ENCODE peak calls at places on chromosome 20, in six cellular contexts. One of them, this sample, is unnamed.

GRCh38 chr20:62751551-62752150 is 43.0 kb downstream of the NTSR1 start:
- DNase-seq in GM13976: no peak
- DNase-seq in HFFc6: no peak
- DNase-seq in prostate gland: no peak
- DNase-seq in endothelial cell of umbilical vein: no peak
- DNase-seq in CD4-positive, alpha-beta T cell: no peak
- DNase-seq in this sample: no peak

GRCh38 chr20:58081842-58082241 is 146.6 kb downstream of the ANKRD60 start:
- DNase-seq in GM13976: no peak
- DNase-seq in HFFc6: peak
- DNase-seq in endothelial cell of umbilical vein: peak
- DNase-seq in prostate gland: no peak
- DNase-seq in CD4-positive, alpha-beta T cell: no peak
- DNase-seq in this sample: no peak

GRCh38 chr20:21303872-21304586 is 898 bp downstream of the XRN2 start:
- DNase-seq in endothelial cell of umbilical vein: no peak
- DNase-seq in prostate gland: no peak
- DNase-seq in CD4-positive, alpha-beta T cell: no peak
- DNase-seq in GM13976: no peak
- DNase-seq in HFFc6: no peak
- DNase-seq in this sample: no peak

GRCh38 chr20:39607124-39607523 is 645.0 kb downstream of the DHX35 start:
- DNase-seq in endothelial cell of umbilical vein: no peak
- DNase-seq in HFFc6: no peak
- DNase-seq in prostate gland: no peak
- DNase-seq in GM13976: no peak
- DNase-seq in CD4-positive, alpha-beta T cell: no peak
- DNase-seq in this sample: no peak

GRCh38 chr20:31608256-31608980 is 3.3 kb downstream of the ID1 start:
- DNase-seq in endothelial cell of umbilical vein: peak
- DNase-seq in GM13976: no peak
- DNase-seq in CD4-positive, alpha-beta T cell: no peak
- DNase-seq in HFFc6: peak
- DNase-seq in prostate gland: peak
- DNase-seq in this sample: no peak

GRCh38 chr20:25297141-25297905 is 49.4 kb downstream of the PYGB start:
- DNase-seq in GM13976: peak
- DNase-seq in HFFc6: no peak
- DNase-seq in CD4-positive, alpha-beta T cell: no peak
- DNase-seq in endothelial cell of umbilical vein: no peak
- DNase-seq in prostate gland: no peak
- DNase-seq in this sample: no peak

GRCh38 chr20:57654998-57655811 is 35.0 kb upstream of the ZBP1 start:
- DNase-seq in HFFc6: no peak
- DNase-seq in endothelial cell of umbilical vein: no peak
- DNase-seq in CD4-positive, alpha-beta T cell: no peak
- DNase-seq in GM13976: peak
- DNase-seq in prostate gland: peak
- DNase-seq in this sample: peak

GRCh38 chr20:46312075-46312944 is 4.0 kb upstream of the CDH22 start:
- DNase-seq in HFFc6: no peak
- DNase-seq in CD4-positive, alpha-beta T cell: peak
- DNase-seq in GM13976: no peak
- DNase-seq in endothelial cell of umbilical vein: no peak
- DNase-seq in prostate gland: no peak
- DNase-seq in this sample: no peak

GRCh38 chr20:19995220-19995863 is 21.8 kb upstream of the NAA20 start:
- DNase-seq in CD4-positive, alpha-beta T cell: peak
- DNase-seq in endothelial cell of umbilical vein: peak
- DNase-seq in HFFc6: peak
- DNase-seq in prostate gland: peak
- DNase-seq in GM13976: peak
- DNase-seq in this sample: peak

GRCh38 chr20:61416546-61416945 is 164.5 kb downstream of the CDH4 start:
- DNase-seq in CD4-positive, alpha-beta T cell: no peak
- DNase-seq in GM13976: no peak
- DNase-seq in endothelial cell of umbilical vein: no peak
- DNase-seq in prostate gland: no peak
- DNase-seq in HFFc6: no peak
- DNase-seq in this sample: no peak
- TF ChIP-seq CTCF in CD4-positive, alpha-beta T cell: no peak
- TF ChIP-seq CTCF in GM13976: no peak
- TF ChIP-seq CTCF in endothelial cell of umbilical vein: no peak
- TF ChIP-seq CTCF in prostate gland: no peak
- TF ChIP-seq CTCF in HFFc6: no peak
- TF ChIP-seq CTCF in this sample: no peak

GRCh38 chr20:24102749-24103148 is 114.2 kb upstream of the GGTLC1 start:
- DNase-seq in CD4-positive, alpha-beta T cell: no peak
- DNase-seq in HFFc6: no peak
- DNase-seq in endothelial cell of umbilical vein: peak
- DNase-seq in GM13976: no peak
- DNase-seq in prostate gland: no peak
- DNase-seq in this sample: no peak

GRCh38 chr20:24100370-24101011 is 111.9 kb upstream of the GGTLC1 start:
- DNase-seq in CD4-positive, alpha-beta T cell: peak
- DNase-seq in GM13976: peak
- DNase-seq in prostate gland: no peak
- DNase-seq in HFFc6: peak
- DNase-seq in endothelial cell of umbilical vein: peak
- DNase-seq in this sample: peak

GRCh38 chr20:24098886-24099285 is 110.3 kb upstream of the GGTLC1 start:
- DNase-seq in HFFc6: peak
- DNase-seq in CD4-positive, alpha-beta T cell: no peak
- DNase-seq in prostate gland: no peak
- DNase-seq in endothelial cell of umbilical vein: peak
- DNase-seq in GM13976: no peak
- DNase-seq in this sample: no peak

GRCh38 chr20:24106155-24106800 is 117.7 kb upstream of the GGTLC1 start:
- DNase-seq in prostate gland: no peak
- DNase-seq in HFFc6: no peak
- DNase-seq in CD4-positive, alpha-beta T cell: no peak
- DNase-seq in GM13976: no peak
- DNase-seq in endothelial cell of umbilical vein: peak
- DNase-seq in this sample: no peak

GRCh38 chr20:24102290-24102689 is 113.7 kb upstream of the GGTLC1 start:
- DNase-seq in endothelial cell of umbilical vein: no peak
- DNase-seq in CD4-positive, alpha-beta T cell: no peak
- DNase-seq in GM13976: no peak
- DNase-seq in HFFc6: no peak
- DNase-seq in prostate gland: no peak
- DNase-seq in this sample: peak
- TF ChIP-seq CTCF in endothelial cell of umbilical vein: peak
- TF ChIP-seq CTCF in CD4-positive, alpha-beta T cell: no peak
- TF ChIP-seq CTCF in GM13976: peak
- TF ChIP-seq CTCF in HFFc6: peak
- TF ChIP-seq CTCF in prostate gland: no peak
- TF ChIP-seq CTCF in this sample: peak

DNA sequence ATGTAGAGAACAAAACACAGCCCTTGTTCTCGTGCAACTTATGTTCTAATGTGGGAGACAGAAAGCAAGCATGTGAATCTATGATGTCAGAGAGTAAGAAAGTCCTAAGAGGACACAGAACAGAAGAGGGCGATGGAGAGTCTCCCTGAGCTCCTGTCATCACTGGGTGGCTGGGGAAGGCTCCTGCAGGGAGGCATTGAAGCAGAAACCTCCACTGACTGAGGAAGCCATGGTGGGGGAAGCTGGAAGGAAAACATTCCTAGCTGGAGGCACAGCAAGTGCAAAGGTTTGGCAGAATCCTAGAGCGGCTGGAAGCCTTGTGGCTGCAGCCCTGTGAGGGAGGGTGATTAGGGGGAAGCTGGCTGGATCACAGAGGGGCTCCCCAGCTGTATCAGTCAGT is 248.0 kb downstream of the CDH26 start:
- DNase-seq in CD4-positive, alpha-beta T cell: no peak
- DNase-seq in GM13976: peak
- DNase-seq in HFFc6: peak
- DNase-seq in prostate gland: no peak
- DNase-seq in endothelial cell of umbilical vein: no peak
- DNase-seq in this sample: peak
- TF ChIP-seq CTCF in CD4-positive, alpha-beta T cell: no peak
- TF ChIP-seq CTCF in GM13976: no peak
- TF ChIP-seq CTCF in HFFc6: peak
- TF ChIP-seq CTCF in prostate gland: no peak
- TF ChIP-seq CTCF in endothelial cell of umbilical vein: no peak
- TF ChIP-seq CTCF in this sample: peak

DNA sequence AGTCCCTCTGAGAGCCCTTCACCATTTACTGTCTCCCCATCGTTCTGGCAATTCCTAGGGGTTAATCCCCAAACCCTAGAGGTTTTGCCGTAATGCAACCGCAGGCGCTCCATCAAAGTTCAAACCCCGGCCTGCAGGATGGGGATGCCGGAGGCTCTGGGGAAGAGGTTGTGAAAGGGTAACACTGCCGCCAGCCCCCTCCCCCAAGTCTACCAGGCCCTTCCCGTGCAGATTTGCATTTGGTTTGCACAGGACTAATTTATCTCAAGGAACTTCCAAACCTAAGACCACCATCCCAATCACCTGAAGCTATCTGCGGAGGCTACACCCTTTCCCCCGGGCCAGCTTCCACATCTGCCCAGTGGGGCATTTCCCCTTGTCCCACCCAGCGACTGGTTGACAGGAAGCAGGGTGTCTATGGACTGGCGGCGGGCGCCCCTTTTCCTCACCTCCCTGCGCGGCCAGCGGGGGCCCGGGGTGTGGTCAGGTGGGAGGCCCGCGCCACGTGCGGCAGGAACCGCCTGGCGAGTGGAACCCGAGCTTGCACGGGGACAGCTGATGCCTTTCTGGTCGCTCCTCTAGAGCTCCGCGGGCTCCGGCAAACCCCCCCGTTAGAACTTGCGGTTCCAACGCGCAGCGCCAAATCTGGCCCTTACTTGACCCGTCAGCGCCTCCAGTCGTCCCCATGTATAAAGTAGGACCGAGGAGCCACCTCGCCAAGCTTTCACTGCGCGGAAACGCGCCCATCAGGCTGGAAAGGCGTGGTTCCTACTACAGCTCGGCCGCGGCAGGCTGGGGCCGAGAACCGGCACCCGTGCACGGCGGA is 9.4 kb upstream of the SLC4A11 start:
- DNase-seq in HFFc6: no peak
- DNase-seq in prostate gland: no peak
- DNase-seq in endothelial cell of umbilical vein: peak
- DNase-seq in CD4-positive, alpha-beta T cell: peak
- DNase-seq in GM13976: peak
- DNase-seq in this sample: no peak
- TF ChIP-seq CTCF in HFFc6: no peak
- TF ChIP-seq CTCF in prostate gland: no peak
- TF ChIP-seq CTCF in endothelial cell of umbilical vein: no peak
- TF ChIP-seq CTCF in CD4-positive, alpha-beta T cell: no peak
- TF ChIP-seq CTCF in GM13976: no peak
- TF ChIP-seq CTCF in this sample: no peak

DNA sequence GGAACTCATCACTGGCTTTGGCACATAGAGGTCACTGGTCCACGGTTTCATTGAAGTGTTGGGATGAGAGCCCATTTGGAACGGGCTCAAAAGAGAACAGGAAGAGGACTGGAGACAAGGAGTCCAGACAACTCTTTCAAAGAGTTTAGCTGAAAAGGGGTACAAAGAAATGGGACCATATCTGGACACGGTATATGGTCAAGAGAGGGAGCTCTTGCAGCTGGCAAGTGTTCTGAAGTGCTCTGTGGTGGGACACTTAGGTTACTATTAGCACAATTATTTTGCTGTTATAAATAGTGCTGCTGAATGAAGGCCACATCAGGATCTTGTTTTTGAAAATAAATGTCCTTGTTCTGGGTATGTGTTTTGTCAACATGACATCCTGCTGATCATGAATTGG is 4.6 kb downstream of the SGK2 start:
- DNase-seq in endothelial cell of umbilical vein: no peak
- DNase-seq in CD4-positive, alpha-beta T cell: no peak
- DNase-seq in prostate gland: no peak
- DNase-seq in HFFc6: no peak
- DNase-seq in GM13976: no peak
- DNase-seq in this sample: peak
- TF ChIP-seq CTCF in endothelial cell of umbilical vein: peak
- TF ChIP-seq CTCF in CD4-positive, alpha-beta T cell: no peak
- TF ChIP-seq CTCF in prostate gland: no peak
- TF ChIP-seq CTCF in HFFc6: peak
- TF ChIP-seq CTCF in GM13976: no peak
- TF ChIP-seq CTCF in this sample: peak

GRCh38 chr20:23048283-23049200 is 930 bp downstream of the THBD start:
- DNase-seq in CD4-positive, alpha-beta T cell: no peak
- DNase-seq in HFFc6: no peak
- DNase-seq in endothelial cell of umbilical vein: peak
- DNase-seq in prostate gland: peak
- DNase-seq in GM13976: peak
- DNase-seq in this sample: no peak
- TF ChIP-seq CTCF in CD4-positive, alpha-beta T cell: no peak
- TF ChIP-seq CTCF in HFFc6: no peak
- TF ChIP-seq CTCF in endothelial cell of umbilical vein: peak
- TF ChIP-seq CTCF in prostate gland: no peak
- TF ChIP-seq CTCF in GM13976: no peak
- TF ChIP-seq CTCF in this sample: no peak

GRCh38 chr20:1588869-1589460 is 30.8 kb downstream of the SIRPB1 start:
- DNase-seq in HFFc6: no peak
- DNase-seq in prostate gland: no peak
- DNase-seq in endothelial cell of umbilical vein: no peak
- DNase-seq in CD4-positive, alpha-beta T cell: no peak
- DNase-seq in GM13976: no peak
- DNase-seq in this sample: no peak
- TF ChIP-seq CTCF in HFFc6: no peak
- TF ChIP-seq CTCF in prostate gland: no peak
- TF ChIP-seq CTCF in endothelial cell of umbilical vein: no peak
- TF ChIP-seq CTCF in CD4-positive, alpha-beta T cell: no peak
- TF ChIP-seq CTCF in GM13976: no peak
- TF ChIP-seq CTCF in this sample: peak

DNA sequence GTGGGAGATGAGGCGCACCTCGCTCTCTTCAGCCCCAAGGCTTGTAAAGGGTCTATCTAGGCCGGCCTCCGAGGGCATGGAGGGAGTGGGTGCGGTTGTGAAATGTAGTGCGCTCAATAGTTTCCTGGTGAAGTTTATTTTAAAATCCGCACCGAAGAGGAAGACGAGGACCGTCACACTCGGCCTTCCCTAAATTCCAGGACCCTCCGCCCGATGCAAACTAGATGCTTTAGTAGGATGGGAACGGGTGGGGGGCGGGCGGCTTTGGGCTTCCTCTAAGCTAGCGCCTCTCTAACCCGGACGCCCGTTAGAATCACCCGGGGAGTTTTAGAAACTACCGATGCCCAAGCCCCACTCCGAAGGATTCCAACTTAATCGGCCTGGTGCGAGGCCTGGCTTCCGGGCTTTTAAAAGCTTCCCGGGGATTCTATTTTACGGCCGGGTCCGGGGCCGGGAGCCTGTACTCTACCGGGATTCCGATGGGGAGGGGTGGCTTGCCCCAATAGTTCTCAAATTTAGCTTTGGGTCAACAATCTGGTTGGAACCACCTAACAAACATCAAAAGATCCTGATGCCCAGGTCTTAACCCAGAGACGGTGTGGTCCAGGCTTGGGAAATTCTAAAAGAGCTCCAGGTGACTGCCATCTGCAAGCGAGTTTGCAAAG is 548 bp upstream of the BCAS4 start:
- DNase-seq in prostate gland: no peak
- DNase-seq in CD4-positive, alpha-beta T cell: no peak
- DNase-seq in GM13976: no peak
- DNase-seq in endothelial cell of umbilical vein: no peak
- DNase-seq in HFFc6: no peak
- DNase-seq in this sample: peak
- TF ChIP-seq CTCF in prostate gland: no peak
- TF ChIP-seq CTCF in CD4-positive, alpha-beta T cell: no peak
- TF ChIP-seq CTCF in GM13976: no peak
- TF ChIP-seq CTCF in endothelial cell of umbilical vein: no peak
- TF ChIP-seq CTCF in HFFc6: no peak
- TF ChIP-seq CTCF in this sample: peak

This sample was measured in OCI-LY7.